ENCODE peak calls at places on chromosomes 3 and 15, in ten cellular contexts. One of them, this sample, is unnamed.

GRCh38 chr15:60374628-60375081 is 23.1 kb downstream of the ANXA2 start:
- DNase-seq in NB4: no peak
- DNase-seq in Caki2: peak
- DNase-seq in brain microvascular endothelial cell: peak
- DNase-seq in COR-L47: peak
- DNase-seq in CD4-positive, alpha-beta T cell: no peak
- DNase-seq in sciatic nerve: no peak
- DNase-seq in KBM-7: no peak
- DNase-seq in kidney epithelial cell: peak
- DNase-seq in HEK293T: peak
- DNase-seq in this sample: peak

GRCh38 chr3:145735631-145736030 is 425.4 kb downstream of the PLOD2 start:
- DNase-seq in NB4: no peak
- DNase-seq in Caki2: no peak
- DNase-seq in brain microvascular endothelial cell: no peak
- DNase-seq in COR-L47: no peak
- DNase-seq in CD4-positive, alpha-beta T cell: no peak
- DNase-seq in sciatic nerve: no peak
- DNase-seq in KBM-7: no peak
- DNase-seq in kidney epithelial cell: no peak
- DNase-seq in HEK293T: no peak
- DNase-seq in this sample: no peak

GRCh38 chr3:144636833-144637232 is 665.2 kb downstream of the DIPK2A start:
- DNase-seq in NB4: no peak
- DNase-seq in Caki2: peak
- DNase-seq in brain microvascular endothelial cell: no peak
- DNase-seq in COR-L47: no peak
- DNase-seq in CD4-positive, alpha-beta T cell: no peak
- DNase-seq in sciatic nerve: no peak
- DNase-seq in KBM-7: no peak
- DNase-seq in kidney epithelial cell: no peak
- DNase-seq in HEK293T: peak
- DNase-seq in this sample: no peak

GRCh38 chr15:67091966-67092677 is 26.7 kb downstream of the SMAD3 start:
- DNase-seq in NB4: no peak
- DNase-seq in Caki2: no peak
- DNase-seq in brain microvascular endothelial cell: no peak
- DNase-seq in COR-L47: no peak
- DNase-seq in CD4-positive, alpha-beta T cell: no peak
- DNase-seq in sciatic nerve: no peak
- DNase-seq in KBM-7: no peak
- DNase-seq in kidney epithelial cell: no peak
- DNase-seq in HEK293T: no peak
- DNase-seq in this sample: no peak

GRCh38 chr3:160616721-160617120 is 51.4 kb upstream of the KPNA4 start:
- DNase-seq in NB4: no peak
- DNase-seq in Caki2: no peak
- DNase-seq in brain microvascular endothelial cell: peak
- DNase-seq in COR-L47: no peak
- DNase-seq in CD4-positive, alpha-beta T cell: no peak
- DNase-seq in sciatic nerve: no peak
- DNase-seq in KBM-7: no peak
- DNase-seq in kidney epithelial cell: peak
- DNase-seq in HEK293T: no peak
- DNase-seq in this sample: no peak

GRCh38 chr3:141412087-141412935 is 44.0 kb downstream of the ZBTB38 start:
- DNase-seq in NB4: no peak
- DNase-seq in Caki2: no peak
- DNase-seq in brain microvascular endothelial cell: peak
- DNase-seq in COR-L47: peak
- DNase-seq in CD4-positive, alpha-beta T cell: peak
- DNase-seq in sciatic nerve: no peak
- DNase-seq in KBM-7: no peak
- DNase-seq in kidney epithelial cell: no peak
- DNase-seq in HEK293T: peak
- DNase-seq in this sample: no peak

GRCh38 chr3:150922611-150923010 is 17.4 kb upstream of the MINDY4B start:
- DNase-seq in NB4: no peak
- DNase-seq in Caki2: no peak
- DNase-seq in brain microvascular endothelial cell: no peak
- DNase-seq in COR-L47: no peak
- DNase-seq in CD4-positive, alpha-beta T cell: no peak
- DNase-seq in sciatic nerve: no peak
- DNase-seq in KBM-7: no peak
- DNase-seq in kidney epithelial cell: no peak
- DNase-seq in HEK293T: peak
- DNase-seq in this sample: no peak

GRCh38 chr3:47407896-47408838 is 27.3 kb downstream of the PTPN23 start:
- DNase-seq in NB4: no peak
- DNase-seq in Caki2: no peak
- DNase-seq in brain microvascular endothelial cell: no peak
- DNase-seq in COR-L47: no peak
- DNase-seq in CD4-positive, alpha-beta T cell: no peak
- DNase-seq in sciatic nerve: no peak
- DNase-seq in KBM-7: no peak
- DNase-seq in kidney epithelial cell: no peak
- DNase-seq in HEK293T: no peak
- DNase-seq in this sample: no peak

This sample was measured in coronary artery.